ENCODE peak calls at places on chromosomes 12 and 14, in four cellular contexts. One of them, this sample, is unnamed.

GRCh38 chr14:51454351-51454750 is 197.4 kb upstream of the FRMD6 start:
- ATAC-seq in activated CD8-positive, alpha-beta T cell treated with anti-CD3 and anti-CD28 coated beads for 36 hours: no peak
- ATAC-seq in Right ventricle myocardium superior: no peak
- ATAC-seq in left lung: no peak
- ATAC-seq in this sample: no peak

GRCh38 chr12:113086249-113087164 is 30.0 kb downstream of the DTX1 start:
- ATAC-seq in Right ventricle myocardium superior: no peak
- ATAC-seq in activated CD8-positive, alpha-beta T cell treated with anti-CD3 and anti-CD28 coated beads for 36 hours: no peak
- ATAC-seq in left lung: peak
- ATAC-seq in this sample: no peak

GRCh38 chr12:83958997-83959396 is 953.6 kb downstream of the SLC6A15 start:
- ATAC-seq in left lung: no peak
- ATAC-seq in Right ventricle myocardium superior: no peak
- ATAC-seq in activated CD8-positive, alpha-beta T cell treated with anti-CD3 and anti-CD28 coated beads for 36 hours: no peak
- ATAC-seq in this sample: no peak

GRCh38 chr12:22700126-22700525 is 75.2 kb downstream of the ETNK1 start:
- ATAC-seq in activated CD8-positive, alpha-beta T cell treated with anti-CD3 and anti-CD28 coated beads for 36 hours: no peak
- ATAC-seq in Right ventricle myocardium superior: no peak
- ATAC-seq in left lung: no peak
- ATAC-seq in this sample: no peak

GRCh38 chr14:78848234-78848820 is 678.2 kb downstream of the NRXN3 start:
- ATAC-seq in left lung: peak
- ATAC-seq in Right ventricle myocardium superior: peak
- ATAC-seq in activated CD8-positive, alpha-beta T cell treated with anti-CD3 and anti-CD28 coated beads for 36 hours: peak
- ATAC-seq in this sample: no peak

GRCh38 chr12:108568653-108569154 is 6.3 kb downstream of the ISCU start:
- ATAC-seq in left lung: no peak
- ATAC-seq in Right ventricle myocardium superior: no peak
- ATAC-seq in activated CD8-positive, alpha-beta T cell treated with anti-CD3 and anti-CD28 coated beads for 36 hours: peak
- ATAC-seq in this sample: no peak

GRCh38 chr12:21998782-21999181 is 47.2 kb upstream of the CMAS start:
- ATAC-seq in left lung: no peak
- ATAC-seq in activated CD8-positive, alpha-beta T cell treated with anti-CD3 and anti-CD28 coated beads for 36 hours: no peak
- ATAC-seq in Right ventricle myocardium superior: peak
- ATAC-seq in this sample: no peak

GRCh38 chr14:95077380-95077779 is 79.9 kb downstream of the DICER1 start:
- ATAC-seq in activated CD8-positive, alpha-beta T cell treated with anti-CD3 and anti-CD28 coated beads for 36 hours: no peak
- ATAC-seq in left lung: peak
- ATAC-seq in Right ventricle myocardium superior: no peak
- ATAC-seq in this sample: no peak

GRCh38 chr12:62006076-62006732 is 254.0 kb upstream of the USP15 start:
- ATAC-seq in left lung: peak
- ATAC-seq in activated CD8-positive, alpha-beta T cell treated with anti-CD3 and anti-CD28 coated beads for 36 hours: no peak
- ATAC-seq in Right ventricle myocardium superior: no peak
- ATAC-seq in this sample: no peak

GRCh38 chr14:88515499-88516221 is 39.1 kb downstream of the PTPN21 start:
- ATAC-seq in activated CD8-positive, alpha-beta T cell treated with anti-CD3 and anti-CD28 coated beads for 36 hours: no peak
- ATAC-seq in Right ventricle myocardium superior: peak
- ATAC-seq in left lung: no peak
- ATAC-seq in this sample: no peak

GRCh38 chr14:102187583-102188001 is 47.9 kb downstream of the WDR20 start:
- ATAC-seq in Right ventricle myocardium superior: no peak
- ATAC-seq in activated CD8-positive, alpha-beta T cell treated with anti-CD3 and anti-CD28 coated beads for 36 hours: no peak
- ATAC-seq in left lung: peak
- ATAC-seq in this sample: peak

GRCh38 chr12:67354322-67354721 is 85.2 kb downstream of the CAND1 start:
- ATAC-seq in activated CD8-positive, alpha-beta T cell treated with anti-CD3 and anti-CD28 coated beads for 36 hours: no peak
- ATAC-seq in Right ventricle myocardium superior: peak
- ATAC-seq in left lung: no peak
- ATAC-seq in this sample: peak

GRCh38 chr12:2323538-2324261 is 270.9 kb downstream of the CACNA1C start:
- ATAC-seq in activated CD8-positive, alpha-beta T cell treated with anti-CD3 and anti-CD28 coated beads for 36 hours: no peak
- ATAC-seq in Right ventricle myocardium superior: peak
- ATAC-seq in left lung: peak
- ATAC-seq in this sample: no peak

GRCh38 chr14:35766700-35767082 is 42.4 kb downstream of the RALGAPA1 start:
- ATAC-seq in left lung: no peak
- ATAC-seq in Right ventricle myocardium superior: no peak
- ATAC-seq in activated CD8-positive, alpha-beta T cell treated with anti-CD3 and anti-CD28 coated beads for 36 hours: peak
- ATAC-seq in this sample: no peak

GRCh38 chr12:86931714-86932113 is 675.5 kb upstream of the MGAT4C start:
- ATAC-seq in activated CD8-positive, alpha-beta T cell treated with anti-CD3 and anti-CD28 coated beads for 36 hours: no peak
- ATAC-seq in left lung: no peak
- ATAC-seq in Right ventricle myocardium superior: no peak
- ATAC-seq in this sample: no peak

GRCh38 chr12:27960822-27961221 is 11.7 kb downstream of the PTHLH start:
- ATAC-seq in activated CD8-positive, alpha-beta T cell treated with anti-CD3 and anti-CD28 coated beads for 36 hours: no peak
- ATAC-seq in Right ventricle myocardium superior: no peak
- ATAC-seq in left lung: no peak
- ATAC-seq in this sample: no peak

GRCh38 chr14:91901449-91902250 is 34.3 kb upstream of the TC2N start:
- ATAC-seq in activated CD8-positive, alpha-beta T cell treated with anti-CD3 and anti-CD28 coated beads for 36 hours: no peak
- ATAC-seq in left lung: no peak
- ATAC-seq in Right ventricle myocardium superior: peak
- ATAC-seq in this sample: peak

GRCh38 chr14:53002576-53002975 is 51.7 kb upstream of the FERMT2 start:
- ATAC-seq in activated CD8-positive, alpha-beta T cell treated with anti-CD3 and anti-CD28 coated beads for 36 hours: no peak
- ATAC-seq in left lung: no peak
- ATAC-seq in Right ventricle myocardium superior: no peak
- ATAC-seq in this sample: no peak

GRCh38 chr14:20546877-20547276 is 14.0 kb downstream of the RNASE9 start:
- ATAC-seq in left lung: no peak
- ATAC-seq in Right ventricle myocardium superior: no peak
- ATAC-seq in activated CD8-positive, alpha-beta T cell treated with anti-CD3 and anti-CD28 coated beads for 36 hours: no peak
- ATAC-seq in this sample: no peak

GRCh38 chr12:88516811-88517210 is 63.5 kb downstream of the KITLG start:
- ATAC-seq in Right ventricle myocardium superior: no peak
- ATAC-seq in left lung: no peak
- ATAC-seq in activated CD8-positive, alpha-beta T cell treated with anti-CD3 and anti-CD28 coated beads for 36 hours: no peak
- ATAC-seq in this sample: no peak

GRCh38 chr14:71594828-71595227 is 337.4 kb upstream of the RGS6 start:
- ATAC-seq in Right ventricle myocardium superior: no peak
- ATAC-seq in activated CD8-positive, alpha-beta T cell treated with anti-CD3 and anti-CD28 coated beads for 36 hours: peak
- ATAC-seq in left lung: peak
- ATAC-seq in this sample: no peak

GRCh38 chr14:30883508-30884294 is 9.3 kb downstream of the COCH start:
- ATAC-seq in activated CD8-positive, alpha-beta T cell treated with anti-CD3 and anti-CD28 coated beads for 36 hours: peak
- ATAC-seq in left lung: no peak
- ATAC-seq in Right ventricle myocardium superior: no peak
- ATAC-seq in this sample: no peak

GRCh38 chr12:92378682-92379479 is 233.2 kb upstream of the BTG1 start:
- ATAC-seq in left lung: no peak
- ATAC-seq in Right ventricle myocardium superior: no peak
- ATAC-seq in activated CD8-positive, alpha-beta T cell treated with anti-CD3 and anti-CD28 coated beads for 36 hours: peak
- ATAC-seq in this sample: no peak

GRCh38 chr14:23469906-23470403 is 452 bp downstream of the NGDN start:
- ATAC-seq in activated CD8-positive, alpha-beta T cell treated with anti-CD3 and anti-CD28 coated beads for 36 hours: peak
- ATAC-seq in left lung: peak
- ATAC-seq in Right ventricle myocardium superior: no peak
- ATAC-seq in this sample: no peak

GRCh38 chr12:107379852-107380567 is 286.7 kb upstream of the CRY1 start:
- ATAC-seq in activated CD8-positive, alpha-beta T cell treated with anti-CD3 and anti-CD28 coated beads for 36 hours: no peak
- ATAC-seq in Right ventricle myocardium superior: no peak
- ATAC-seq in left lung: no peak
- ATAC-seq in this sample: no peak

GRCh38 chr12:87995581-87996178 is 33.5 kb downstream of the C12orf50 start:
- ATAC-seq in Right ventricle myocardium superior: peak
- ATAC-seq in activated CD8-positive, alpha-beta T cell treated with anti-CD3 and anti-CD28 coated beads for 36 hours: peak
- ATAC-seq in left lung: peak
- ATAC-seq in this sample: peak

GRCh38 chr12:67920432-67920831 is 68.8 kb upstream of the IFNG-AS1 start:
- ATAC-seq in Right ventricle myocardium superior: no peak
- ATAC-seq in left lung: peak
- ATAC-seq in activated CD8-positive, alpha-beta T cell treated with anti-CD3 and anti-CD28 coated beads for 36 hours: no peak
- ATAC-seq in this sample: no peak